ENCODE peak calls at places on chromosomes 16 and 17, in ten cellular contexts. I is NCI-H2171 treated with DMSO at 0.1 percent for 48 hours, A is left kidney, N is tibial artery, F is activated T-cell treated with anti-CD3 and anti-CD28 coated beads for 48 hours, G is H7, O is NCI-H1092 treated with DMSO at 0.1 percent for 48 hours, S is psoas muscle, K is upper lobe of right lung, P is globus pallidus. D is an unnamed sample.

GRCh38 chr17:1742371-1743093 is at the start of gene SERPINF2:
- DNase-seq in I (no peak), N (no peak), S (no peak), P (no peak), F (no peak), O (no peak), A (peak; percentile 92), G (no peak), K (peak; percentile 71), D (no peak)

GRCh38 chr16:13305019-13305755 is 403.8 kb downstream of the SHISA9 start:
- DNase-seq in P (no peak), O (no peak), N (no peak), K (no peak), F (no peak), A (no peak), I (peak; percentile 21), S (no peak), G (no peak), D (no peak)

GRCh38 chr17:5282639-5283217 is 644 bp downstream of the RABEP1 start:
- DNase-seq in I (peak; percentile 43), S (no peak), P (peak; percentile 30), K (peak; percentile 76), O (no peak), N (no peak), A (no peak), G (peak; percentile 85), F (no peak), D (no peak)

GRCh38 chr16:53991181-53992056 is 287.5 kb downstream of the FTO start:
- DNase-seq in O (peak; percentile 85), S (no peak), A (peak; percentile 98), P (no peak), G (no peak), I (peak; percentile 20), K (peak; percentile 68), N (no peak), F (no peak), D (no peak)

GRCh38 chr17:75074532-75074931 is 13.2 kb upstream of the SLC16A5 start:
- DNase-seq in O (no peak), G (no peak), K (no peak), I (no peak), N (no peak), A (no peak), S (peak; percentile 71), F (no peak), P (no peak), D (no peak)

GRCh38 chr16:50505714-50506542 is 42.3 kb upstream of the NKD1 start:
- DNase-seq in I (peak; percentile 91), K (no peak), O (no peak), F (no peak), A (peak; percentile 63), S (no peak), N (no peak), P (no peak), G (peak; percentile 62), D (no peak)

GRCh38 chr17:14203392-14203791 is 33.3 kb downstream of the CDRT15 start:
- DNase-seq in N (no peak), S (no peak), I (no peak), P (no peak), A (no peak), F (no peak), O (no peak), G (peak; percentile 58), K (no peak), D (no peak)

GRCh38 chr16:6837722-6838121 is 494.9 kb upstream of the RBFOX1 start:
- DNase-seq in A (peak; percentile 24), G (peak; percentile 16), I (no peak), K (no peak), O (no peak), F (no peak), P (no peak), N (no peak), S (no peak), D (no peak)

GRCh38 chr17:58525239-58525638 is 10.8 kb upstream of the MTMR4 start:
- DNase-seq in A (peak; percentile 43), G (no peak), N (peak; percentile 65), P (no peak), I (no peak), K (no peak), S (peak; percentile 79), O (no peak), F (no peak), D (peak; percentile 41)

GRCh38 chr17:61389670-61390478 is 9.8 kb upstream of the TBX2 start:
- DNase-seq in F (peak; percentile 59), I (no peak), S (peak; percentile 58), K (peak; percentile 77), N (no peak), G (peak; percentile 96), P (no peak), O (peak; percentile 14), A (peak; percentile 81), D (no peak)

GRCh38 chr16:56265184-56265583 is 73.9 kb downstream of the GNAO1 start:
- DNase-seq in P (no peak), F (no peak), K (no peak), I (no peak), N (no peak), A (no peak), O (no peak), S (no peak), G (no peak), D (no peak)

GRCh38 chr17:78956254-78956653 is 23.5 kb downstream of the LGALS3BP start:
- DNase-seq in N (no peak), A (no peak), F (no peak), G (peak; percentile 25), I (no peak), K (no peak), O (no peak), S (no peak), P (no peak), D (no peak)